ENCODE peak calls at places on chromosomes 16 and 17, in nine cellular contexts. One of them, this sample, is unnamed.

GRCh38 chr17:44167181-44167861 is 3.2 kb upstream of the ASB16 start:
- DNase-seq in fibroblast of pulmonary artery: no peak
- DNase-seq in esophagus squamous epithelium: no peak
- DNase-seq in heart right ventricle: no peak
- DNase-seq in cardiac fibroblast: no peak
- DNase-seq in left ventricle myocardium inferior: no peak
- DNase-seq in lower leg skin: no peak
- DNase-seq in tibial nerve: no peak
- DNase-seq in fibroblast of lung: no peak
- DNase-seq in this sample: no peak

GRCh38 chr17:80361495-80362220 is 53.3 kb upstream of the ENDOV start:
- DNase-seq in fibroblast of pulmonary artery: peak; percentile 32
- DNase-seq in esophagus squamous epithelium: no peak
- DNase-seq in heart right ventricle: no peak
- DNase-seq in cardiac fibroblast: peak; percentile 23
- DNase-seq in left ventricle myocardium inferior: no peak
- DNase-seq in lower leg skin: no peak
- DNase-seq in tibial nerve: no peak
- DNase-seq in fibroblast of lung: peak; percentile 6
- DNase-seq in this sample: peak; percentile 7

GRCh38 chr17:4006745-4007211 is 42.5 kb upstream of the ATP2A3 start:
- DNase-seq in fibroblast of pulmonary artery: no peak
- DNase-seq in esophagus squamous epithelium: no peak
- DNase-seq in heart right ventricle: no peak
- DNase-seq in cardiac fibroblast: no peak
- DNase-seq in left ventricle myocardium inferior: no peak
- DNase-seq in lower leg skin: peak; percentile 68
- DNase-seq in tibial nerve: no peak
- DNase-seq in fibroblast of lung: no peak
- DNase-seq in this sample: no peak

GRCh38 chr16:30010817-30011504 is at the start of gene DOC2A:
- DNase-seq in fibroblast of pulmonary artery: no peak
- DNase-seq in esophagus squamous epithelium: no peak
- DNase-seq in heart right ventricle: no peak
- DNase-seq in cardiac fibroblast: no peak
- DNase-seq in left ventricle myocardium inferior: no peak
- DNase-seq in lower leg skin: no peak
- DNase-seq in tibial nerve: no peak
- DNase-seq in fibroblast of lung: no peak
- DNase-seq in this sample: peak; percentile 35

GRCh38 chr17:31112001-31112661 is 17.4 kb downstream of the NF1 start:
- DNase-seq in fibroblast of pulmonary artery: no peak
- DNase-seq in esophagus squamous epithelium: no peak
- DNase-seq in heart right ventricle: no peak
- DNase-seq in cardiac fibroblast: peak; percentile 57
- DNase-seq in left ventricle myocardium inferior: no peak
- DNase-seq in lower leg skin: no peak
- DNase-seq in tibial nerve: no peak
- DNase-seq in fibroblast of lung: no peak
- DNase-seq in this sample: peak; percentile 46

GRCh38 chr16:85418978-85419491 is 194.1 kb upstream of the GSE1 start:
- DNase-seq in fibroblast of pulmonary artery: no peak
- DNase-seq in esophagus squamous epithelium: no peak
- DNase-seq in heart right ventricle: no peak
- DNase-seq in cardiac fibroblast: no peak
- DNase-seq in left ventricle myocardium inferior: peak; percentile 7
- DNase-seq in lower leg skin: peak; percentile 77
- DNase-seq in tibial nerve: no peak
- DNase-seq in fibroblast of lung: no peak
- DNase-seq in this sample: no peak

GRCh38 chr16:11570796-11571195 is 15.9 kb downstream of the LITAF start:
- DNase-seq in fibroblast of pulmonary artery: no peak
- DNase-seq in esophagus squamous epithelium: no peak
- DNase-seq in heart right ventricle: no peak
- DNase-seq in cardiac fibroblast: no peak
- DNase-seq in left ventricle myocardium inferior: peak; percentile 5
- DNase-seq in lower leg skin: no peak
- DNase-seq in tibial nerve: no peak
- DNase-seq in fibroblast of lung: no peak
- DNase-seq in this sample: no peak

GRCh38 chr16:24146523-24146922 is 109.6 kb upstream of the CACNG3 start:
- DNase-seq in fibroblast of pulmonary artery: no peak
- DNase-seq in esophagus squamous epithelium: no peak
- DNase-seq in heart right ventricle: peak; percentile 13
- DNase-seq in cardiac fibroblast: no peak
- DNase-seq in left ventricle myocardium inferior: peak; percentile 24
- DNase-seq in lower leg skin: no peak
- DNase-seq in tibial nerve: no peak
- DNase-seq in fibroblast of lung: no peak
- DNase-seq in this sample: no peak

GRCh38 chr16:88886915-88887521 is 20.6 kb upstream of the PABPN1L start:
- DNase-seq in fibroblast of pulmonary artery: peak; percentile 18
- DNase-seq in esophagus squamous epithelium: no peak
- DNase-seq in heart right ventricle: peak; percentile 94
- DNase-seq in cardiac fibroblast: peak; percentile 48
- DNase-seq in left ventricle myocardium inferior: peak; percentile 93
- DNase-seq in lower leg skin: no peak
- DNase-seq in tibial nerve: peak; percentile 73
- DNase-seq in fibroblast of lung: peak; percentile 96
- DNase-seq in this sample: peak; percentile 72

GRCh38 chr16:81693467-81694303 is 85.4 kb upstream of the PLCG2 start:
- DNase-seq in fibroblast of pulmonary artery: no peak
- DNase-seq in esophagus squamous epithelium: no peak
- DNase-seq in heart right ventricle: no peak
- DNase-seq in cardiac fibroblast: no peak
- DNase-seq in left ventricle myocardium inferior: no peak
- DNase-seq in lower leg skin: no peak
- DNase-seq in tibial nerve: no peak
- DNase-seq in fibroblast of lung: peak; percentile 74
- DNase-seq in this sample: peak; percentile 67

GRCh38 chr17:61809816-61810392 is 53.4 kb downstream of the BRIP1 start:
- DNase-seq in fibroblast of pulmonary artery: peak; percentile 79
- DNase-seq in esophagus squamous epithelium: no peak
- DNase-seq in heart right ventricle: no peak
- DNase-seq in cardiac fibroblast: peak; percentile 72
- DNase-seq in left ventricle myocardium inferior: no peak
- DNase-seq in lower leg skin: no peak
- DNase-seq in tibial nerve: no peak
- DNase-seq in fibroblast of lung: peak; percentile 79
- DNase-seq in this sample: peak; percentile 51

GRCh38 chr16:88348377-88349152 is 34.2 kb upstream of the ZNF469 start:
- DNase-seq in fibroblast of pulmonary artery: no peak
- DNase-seq in esophagus squamous epithelium: no peak
- DNase-seq in heart right ventricle: no peak
- DNase-seq in cardiac fibroblast: no peak
- DNase-seq in left ventricle myocardium inferior: peak; percentile 12
- DNase-seq in lower leg skin: no peak
- DNase-seq in tibial nerve: no peak
- DNase-seq in fibroblast of lung: no peak
- DNase-seq in this sample: no peak

GRCh38 chr16:57639172-57639571 is 10.7 kb downstream of the ADGRG1 start:
- DNase-seq in fibroblast of pulmonary artery: no peak
- DNase-seq in esophagus squamous epithelium: no peak
- DNase-seq in heart right ventricle: no peak
- DNase-seq in cardiac fibroblast: no peak
- DNase-seq in left ventricle myocardium inferior: peak; percentile 41
- DNase-seq in lower leg skin: no peak
- DNase-seq in tibial nerve: no peak
- DNase-seq in fibroblast of lung: peak; percentile 43
- DNase-seq in this sample: peak; percentile 54

GRCh38 chr17:79400989-79401703 is 209.7 kb downstream of the RBFOX3 start:
- DNase-seq in fibroblast of pulmonary artery: peak; percentile 54
- DNase-seq in esophagus squamous epithelium: no peak
- DNase-seq in heart right ventricle: peak; percentile 50
- DNase-seq in cardiac fibroblast: peak; percentile 61
- DNase-seq in left ventricle myocardium inferior: peak; percentile 60
- DNase-seq in lower leg skin: peak; percentile 95
- DNase-seq in tibial nerve: peak; percentile 52
- DNase-seq in fibroblast of lung: peak; percentile 43
- DNase-seq in this sample: peak; percentile 80

GRCh38 chr17:269616-270514 is 82.7 kb downstream of the RPH3AL start:
- DNase-seq in fibroblast of pulmonary artery: no peak
- DNase-seq in esophagus squamous epithelium: no peak
- DNase-seq in heart right ventricle: no peak
- DNase-seq in cardiac fibroblast: no peak
- DNase-seq in left ventricle myocardium inferior: no peak
- DNase-seq in lower leg skin: peak; percentile 71
- DNase-seq in tibial nerve: no peak
- DNase-seq in fibroblast of lung: no peak
- DNase-seq in this sample: no peak

GRCh38 chr17:81494984-81495383 is 17.6 kb downstream of the ACTG1 start:
- DNase-seq in fibroblast of pulmonary artery: no peak
- DNase-seq in esophagus squamous epithelium: no peak
- DNase-seq in heart right ventricle: no peak
- DNase-seq in cardiac fibroblast: no peak
- DNase-seq in left ventricle myocardium inferior: no peak
- DNase-seq in lower leg skin: no peak
- DNase-seq in tibial nerve: no peak
- DNase-seq in fibroblast of lung: no peak
- DNase-seq in this sample: no peak

GRCh38 chr16:72015124-72015523 is 6.6 kb downstream of the DHODH start:
- DNase-seq in fibroblast of pulmonary artery: no peak
- DNase-seq in esophagus squamous epithelium: no peak
- DNase-seq in heart right ventricle: no peak
- DNase-seq in cardiac fibroblast: no peak
- DNase-seq in left ventricle myocardium inferior: no peak
- DNase-seq in lower leg skin: no peak
- DNase-seq in tibial nerve: no peak
- DNase-seq in fibroblast of lung: no peak
- DNase-seq in this sample: no peak

GRCh38 chr16:72012607-72013006 is 4.1 kb downstream of the DHODH start:
- DNase-seq in fibroblast of pulmonary artery: no peak
- DNase-seq in esophagus squamous epithelium: no peak
- DNase-seq in heart right ventricle: no peak
- DNase-seq in cardiac fibroblast: no peak
- DNase-seq in left ventricle myocardium inferior: no peak
- DNase-seq in lower leg skin: no peak
- DNase-seq in tibial nerve: no peak
- DNase-seq in fibroblast of lung: no peak
- DNase-seq in this sample: no peak

GRCh38 chr16:72013389-72013788 is 4.8 kb downstream of the DHODH start:
- DNase-seq in fibroblast of pulmonary artery: peak; percentile 42
- DNase-seq in esophagus squamous epithelium: no peak
- DNase-seq in heart right ventricle: no peak
- DNase-seq in cardiac fibroblast: peak; percentile 30
- DNase-seq in left ventricle myocardium inferior: peak; percentile 26
- DNase-seq in lower leg skin: no peak
- DNase-seq in tibial nerve: no peak
- DNase-seq in fibroblast of lung: no peak
- DNase-seq in this sample: peak; percentile 22

GRCh38 chr16:72014675-72015074 is 6.1 kb downstream of the DHODH start:
- DNase-seq in fibroblast of pulmonary artery: no peak
- DNase-seq in esophagus squamous epithelium: no peak
- DNase-seq in heart right ventricle: no peak
- DNase-seq in cardiac fibroblast: no peak
- DNase-seq in left ventricle myocardium inferior: no peak
- DNase-seq in lower leg skin: no peak
- DNase-seq in tibial nerve: no peak
- DNase-seq in fibroblast of lung: no peak
- DNase-seq in this sample: no peak

GRCh38 chr16:72013888-72014538 is 5.5 kb downstream of the DHODH start:
- DNase-seq in fibroblast of pulmonary artery: peak; percentile 39
- DNase-seq in esophagus squamous epithelium: no peak
- DNase-seq in heart right ventricle: peak; percentile 36
- DNase-seq in cardiac fibroblast: no peak
- DNase-seq in left ventricle myocardium inferior: peak; percentile 41
- DNase-seq in lower leg skin: no peak
- DNase-seq in tibial nerve: no peak
- DNase-seq in fibroblast of lung: no peak
- DNase-seq in this sample: no peak
- H3K4me3 ChIP-seq in fibroblast of pulmonary artery: no peak overlapping the region
- H3K4me3 ChIP-seq in esophagus squamous epithelium: no peak overlapping the region
- H3K4me3 ChIP-seq in heart right ventricle: peak overlapping the region; percentile 2
- H3K4me3 ChIP-seq in cardiac fibroblast: no peak overlapping the region
- H3K4me3 ChIP-seq in left ventricle myocardium inferior: peak overlapping the region; percentile 45
- H3K4me3 ChIP-seq in lower leg skin: no peak overlapping the region
- H3K4me3 ChIP-seq in tibial nerve: no peak overlapping the region
- H3K4me3 ChIP-seq in fibroblast of lung: no peak overlapping the region
- H3K4me3 ChIP-seq in this sample: no peak overlapping the region

DNA sequence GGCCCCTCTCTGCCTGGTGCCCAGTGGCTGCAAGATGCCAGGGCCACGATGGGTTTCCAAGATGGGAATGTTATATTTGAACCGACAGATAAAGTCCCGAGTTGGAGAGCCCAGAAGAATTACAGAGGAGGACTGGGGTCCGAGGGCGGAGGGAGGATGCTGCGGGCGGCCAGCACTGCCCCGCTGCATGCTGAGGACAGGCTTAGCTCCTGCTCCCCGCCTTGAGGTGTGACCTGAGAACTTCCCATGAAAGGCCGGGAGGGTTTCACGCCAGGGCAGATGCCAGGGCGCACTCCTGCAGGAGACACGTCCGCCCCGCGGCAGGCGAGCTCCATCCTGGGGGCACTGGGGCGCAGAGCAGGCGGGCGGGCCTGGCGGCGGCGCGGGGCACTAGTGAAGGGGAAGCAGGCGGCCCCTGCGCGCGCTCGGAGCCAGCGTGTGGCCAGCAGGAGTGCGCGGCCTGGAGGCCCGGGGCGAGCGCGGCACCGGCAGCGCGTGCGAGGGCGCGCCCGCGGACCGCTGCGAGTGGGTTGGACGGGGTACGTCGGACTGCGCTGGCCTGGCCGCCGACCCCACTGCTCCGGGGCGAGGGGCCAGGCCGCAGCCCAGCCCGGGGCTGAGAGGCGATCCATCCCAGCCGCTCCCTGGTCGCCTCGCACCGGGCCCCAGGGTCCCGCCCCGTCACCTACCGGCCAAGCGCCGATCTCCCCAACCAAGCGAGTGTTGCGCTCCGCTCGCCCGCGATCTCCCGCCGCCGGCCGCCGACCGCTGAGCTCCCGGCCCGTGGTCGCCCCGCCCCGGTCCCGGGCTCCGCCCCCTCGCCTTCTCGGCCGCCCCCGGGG is at the start of gene MAP3K14:
- DNase-seq in fibroblast of pulmonary artery: peak; percentile 75
- DNase-seq in esophagus squamous epithelium: no peak
- DNase-seq in heart right ventricle: peak; percentile 60
- DNase-seq in cardiac fibroblast: peak; percentile 69
- DNase-seq in left ventricle myocardium inferior: peak; percentile 80
- DNase-seq in lower leg skin: peak; percentile 95
- DNase-seq in tibial nerve: peak; percentile 54
- DNase-seq in fibroblast of lung: peak; percentile 74
- DNase-seq in this sample: peak; percentile 92
- TF ChIP-seq CTCF in fibroblast of pulmonary artery: no peak
- TF ChIP-seq CTCF in esophagus squamous epithelium: peak; percentile 36
- TF ChIP-seq CTCF in heart right ventricle: peak; percentile 9
- TF ChIP-seq CTCF in cardiac fibroblast: peak; percentile 2
- TF ChIP-seq CTCF in left ventricle myocardium inferior: peak; percentile 30
- TF ChIP-seq CTCF in lower leg skin: no peak
- TF ChIP-seq CTCF in tibial nerve: peak; percentile 67
- TF ChIP-seq CTCF in fibroblast of lung: no peak
- TF ChIP-seq CTCF in this sample: no peak

GRCh38 chr17:32298298-32298697 is 32.7 kb downstream of the RHBDL3 start:
- DNase-seq in fibroblast of pulmonary artery: no peak
- DNase-seq in esophagus squamous epithelium: no peak
- DNase-seq in heart right ventricle: no peak
- DNase-seq in cardiac fibroblast: no peak
- DNase-seq in left ventricle myocardium inferior: no peak
- DNase-seq in lower leg skin: no peak
- DNase-seq in tibial nerve: no peak
- DNase-seq in fibroblast of lung: peak; percentile 3
- DNase-seq in this sample: peak; percentile 2
- H3K4me3 ChIP-seq in fibroblast of pulmonary artery: no peak overlapping the region
- H3K4me3 ChIP-seq in esophagus squamous epithelium: no peak overlapping the region
- H3K4me3 ChIP-seq in heart right ventricle: no peak overlapping the region
- H3K4me3 ChIP-seq in cardiac fibroblast: no peak overlapping the region
- H3K4me3 ChIP-seq in left ventricle myocardium inferior: no peak overlapping the region
- H3K4me3 ChIP-seq in lower leg skin: no peak overlapping the region
- H3K4me3 ChIP-seq in tibial nerve: no peak overlapping the region
- H3K4me3 ChIP-seq in fibroblast of lung: no peak overlapping the region
- H3K4me3 ChIP-seq in this sample: no peak overlapping the region

GRCh38 chr17:73340093-73340596 is 28.3 kb upstream of the CDC42EP4 start:
- DNase-seq in fibroblast of pulmonary artery: peak; percentile 95
- DNase-seq in esophagus squamous epithelium: no peak
- DNase-seq in heart right ventricle: no peak
- DNase-seq in cardiac fibroblast: peak; percentile 97
- DNase-seq in left ventricle myocardium inferior: no peak
- DNase-seq in lower leg skin: no peak
- DNase-seq in tibial nerve: no peak
- DNase-seq in fibroblast of lung: peak; percentile 94
- DNase-seq in this sample: peak; percentile 93
- TF ChIP-seq CTCF in fibroblast of pulmonary artery: peak; percentile 53
- TF ChIP-seq CTCF in esophagus squamous epithelium: peak; percentile 71
- TF ChIP-seq CTCF in heart right ventricle: no peak
- TF ChIP-seq CTCF in cardiac fibroblast: peak; percentile 55
- TF ChIP-seq CTCF in left ventricle myocardium inferior: no peak
- TF ChIP-seq CTCF in lower leg skin: no peak
- TF ChIP-seq CTCF in tibial nerve: no peak
- TF ChIP-seq CTCF in fibroblast of lung: peak; percentile 46
- TF ChIP-seq CTCF in this sample: peak; percentile 56

This sample was measured in foreskin fibroblast.